ENCODE peak calls at places on chromosomes 16 and 17, in six cellular contexts. D is thoracic aorta; H is CD4-positive, CD25-positive, alpha-beta regulatory T cell; V is prostate gland; L is left lung; G is astrocyte. T is an unnamed sample.
A peak's percentile ranks its signal among the peaks of the same experiment; 100 is the strongest.

GRCh38 chr16:27745348-27745747 is 195.4 kb downstream of the KATNIP start:
- DNase-seq in V (no peak), D (no peak), L (no peak), H (no peak), G (no peak), T (no peak)

GRCh38 chr17:2708585-2709172 is 2.9 kb downstream of the CLUH start:
- DNase-seq in V (no peak), G (no peak), L (no peak), H (no peak), D (no peak), T (no peak)

GRCh38 chr17:73420897-73421296 is 109.1 kb upstream of the CDC42EP4 start:
- DNase-seq in H (no peak), D (no peak), G (peak; percentile 12), V (no peak), L (no peak), T (peak; percentile 72)

GRCh38 chr17:8071496-8071895 is 16.0 kb downstream of the ALOX12B start:
- DNase-seq in G (no peak), H (no peak), D (no peak), V (no peak), L (no peak), T (no peak)

GRCh38 chr16:55055262-55055661 is 124.6 kb downstream of the IRX5 start:
- DNase-seq in D (no peak), V (no peak), H (no peak), L (no peak), G (no peak), T (no peak)

GRCh38 chr17:31919802-31920525 is 16.8 kb upstream of the SUZ12 start:
- DNase-seq in L (no peak), H (no peak), D (no peak), G (peak; percentile 74), V (no peak), T (no peak)

GRCh38 chr16:75012380-75013081 is 13.7 kb downstream of the ZNRF1 start:
- DNase-seq in D (no peak), G (no peak), V (no peak), H (peak; percentile 10), L (no peak), T (no peak)

GRCh38 chr16:2964416-2965223 is 545 bp downstream of the KREMEN2 start:
- DNase-seq in D (no peak), V (no peak), G (no peak), H (peak; percentile 50), L (no peak), T (no peak)

GRCh38 chr16:46882304-46882939 is 1.7 kb upstream of the GPT2 start:
- DNase-seq in V (no peak), H (no peak), G (no peak), L (no peak), D (no peak), T (no peak)

GRCh38 chr17:4789951-4790704 is 1.4 kb downstream of the GLTPD2 start:
- DNase-seq in D (peak; percentile 57), H (peak; percentile 78), L (peak; percentile 87), V (peak; percentile 81), G (peak; percentile 84), T (peak; percentile 95)

GRCh38 chr17:4789701-4789950 is 862 bp downstream of the GLTPD2 start:
- DNase-seq in D (no peak), H (no peak), L (no peak), V (no peak), G (no peak), T (no peak)

GRCh38 chr17:4788807-4789700 is at the start of gene GLTPD2:
- DNase-seq in V (no peak), H (no peak), D (no peak), L (no peak), G (no peak), T (no peak)

GRCh38 chr17:4786516-4786915 is 352 bp upstream of the VMO1 start:
- DNase-seq in G (no peak), D (no peak), H (no peak), L (no peak), V (no peak), T (no peak)

DNA sequence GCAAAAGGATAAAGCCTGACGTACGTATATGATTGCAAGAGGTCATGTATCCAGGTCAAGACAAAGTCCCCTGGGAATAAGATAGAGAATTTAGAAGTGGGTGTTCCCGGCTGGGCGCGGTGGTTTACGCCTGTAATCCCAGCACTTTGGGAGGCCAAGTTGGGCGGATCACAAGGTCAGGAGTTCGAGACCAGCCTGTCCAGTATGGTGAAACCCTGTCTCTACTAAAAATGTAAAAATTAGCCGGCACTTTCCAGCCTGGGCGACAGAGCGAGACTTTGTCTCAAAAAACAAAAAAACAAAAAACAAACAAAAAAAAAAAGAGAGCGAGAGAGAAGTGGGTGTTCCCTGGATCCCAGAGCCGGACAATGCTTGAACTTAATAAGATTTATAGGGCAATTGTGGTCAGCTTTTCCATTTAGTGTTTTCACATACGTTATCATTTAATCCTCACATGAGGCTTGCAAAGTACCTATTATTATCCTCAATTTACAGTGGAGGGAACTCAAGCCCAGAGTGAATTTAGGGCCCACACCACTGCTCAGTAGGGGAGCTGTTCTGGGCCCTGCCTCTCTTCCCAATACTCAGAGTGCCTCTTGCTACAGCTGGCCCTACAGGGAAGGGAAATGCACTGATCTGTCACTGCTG is 481 bp upstream of the GLTPD2 start:
- DNase-seq in G (no peak), H (no peak), V (no peak), D (no peak), L (no peak), T (no peak)
- H3K27ac ChIP-seq in G (no peak overlapping the region), H (no peak overlapping the region), V (no peak overlapping the region), D (no peak overlapping the region), L (no peak overlapping the region), T (no peak overlapping the region)

GRCh38 chr16:68790944-68791343 is 52.4 kb upstream of the TANGO6 start:
- DNase-seq in V (no peak), H (no peak), L (no peak), G (no peak), D (no peak), T (no peak)

GRCh38 chr16:68798398-68798797 is 44.9 kb upstream of the TANGO6 start:
- DNase-seq in G (no peak), V (peak; percentile 44), D (no peak), H (no peak), L (no peak), T (peak; percentile 24)

GRCh38 chr16:68790130-68790761 is 53.1 kb upstream of the TANGO6 start:
- DNase-seq in V (peak; percentile 75), G (peak; percentile 95), D (no peak), L (no peak), H (no peak), T (peak; percentile 63)

GRCh38 chr16:68786685-68787418 is 49.8 kb downstream of the CDH1 start:
- DNase-seq in G (peak; percentile 98), D (no peak), L (no peak), H (no peak), V (peak; percentile 65), T (peak; percentile 60)

DNA sequence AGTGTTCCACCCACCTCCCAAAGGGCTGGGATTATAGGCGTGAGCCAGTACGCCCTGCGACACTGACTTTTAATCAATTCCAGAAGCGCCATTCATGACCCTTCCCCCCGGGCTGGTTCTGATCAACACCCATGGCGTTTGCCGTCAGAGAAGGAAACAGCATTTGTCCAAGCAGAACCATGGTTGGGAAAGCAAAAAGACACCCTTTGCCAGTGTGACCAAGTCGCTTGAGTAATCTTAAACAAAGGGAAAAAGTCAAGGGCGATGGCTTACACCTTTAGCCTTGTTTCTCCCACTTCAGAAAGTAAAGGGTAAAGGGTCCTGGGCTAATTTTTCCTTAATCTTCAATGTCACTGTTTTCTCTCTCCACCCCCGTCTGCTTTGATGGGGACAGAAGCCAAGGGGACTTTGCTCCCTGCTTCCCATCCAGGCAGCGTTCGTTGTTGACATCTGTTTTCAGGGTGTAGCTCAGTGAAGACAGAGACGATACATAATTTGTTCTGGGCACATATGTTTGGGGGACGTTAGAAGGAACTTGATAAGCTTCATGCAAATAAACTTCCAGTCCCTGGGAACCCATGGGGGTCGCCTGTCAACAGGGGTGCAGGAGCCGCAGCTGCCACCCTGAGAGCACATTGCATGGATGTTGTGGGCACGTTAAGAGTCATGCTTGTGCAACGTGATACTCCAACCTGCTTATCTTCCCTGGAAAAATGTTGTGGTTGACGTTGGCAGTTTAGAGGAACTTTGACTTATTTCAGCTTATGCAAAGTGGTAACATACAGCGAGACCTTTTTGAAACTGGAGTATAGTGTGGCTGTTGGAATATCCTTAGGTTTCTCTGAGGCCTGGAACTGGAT is 50.6 kb upstream of the TANGO6 start:
- DNase-seq in V (no peak), L (no peak), G (peak; percentile 86), H (no peak), D (no peak), T (no peak)
- H3K27ac ChIP-seq in V (no peak overlapping the region), L (no peak overlapping the region), G (peak overlapping the region; percentile 12), H (no peak overlapping the region), D (no peak overlapping the region), T (peak overlapping the region; percentile 28)

GRCh38 chr17:20922128-20922670 is 120.6 kb downstream of the USP22 start:
- DNase-seq in G (peak; percentile 56), H (no peak), L (no peak), V (no peak), D (no peak), T (no peak)
- H3K27ac ChIP-seq in G (peak overlapping the region; percentile 88), H (no peak overlapping the region), L (peak overlapping the region; percentile 66), V (peak overlapping the region; percentile 48), D (peak overlapping the region; percentile 47), T (peak overlapping the region; percentile 22)

GRCh38 chr17:59353936-59354755 is 22.7 kb downstream of the YPEL2 start:
- DNase-seq in G (no peak), V (no peak), H (no peak), D (no peak), L (no peak), T (no peak)

GRCh38 chr17:59355030-59355694 is 23.7 kb downstream of the YPEL2 start:
- DNase-seq in V (no peak), D (no peak), H (no peak), L (no peak), G (no peak), T (no peak)

GRCh38 chr17:59356543-59357218 is 25.2 kb downstream of the YPEL2 start:
- DNase-seq in V (no peak), L (no peak), D (no peak), H (no peak), G (peak; percentile 65), T (no peak)

GRCh38 chr17:59355695-59356323 is 24.4 kb downstream of the YPEL2 start:
- DNase-seq in L (no peak), H (no peak), V (no peak), G (no peak), D (no peak), T (no peak)

DNA sequence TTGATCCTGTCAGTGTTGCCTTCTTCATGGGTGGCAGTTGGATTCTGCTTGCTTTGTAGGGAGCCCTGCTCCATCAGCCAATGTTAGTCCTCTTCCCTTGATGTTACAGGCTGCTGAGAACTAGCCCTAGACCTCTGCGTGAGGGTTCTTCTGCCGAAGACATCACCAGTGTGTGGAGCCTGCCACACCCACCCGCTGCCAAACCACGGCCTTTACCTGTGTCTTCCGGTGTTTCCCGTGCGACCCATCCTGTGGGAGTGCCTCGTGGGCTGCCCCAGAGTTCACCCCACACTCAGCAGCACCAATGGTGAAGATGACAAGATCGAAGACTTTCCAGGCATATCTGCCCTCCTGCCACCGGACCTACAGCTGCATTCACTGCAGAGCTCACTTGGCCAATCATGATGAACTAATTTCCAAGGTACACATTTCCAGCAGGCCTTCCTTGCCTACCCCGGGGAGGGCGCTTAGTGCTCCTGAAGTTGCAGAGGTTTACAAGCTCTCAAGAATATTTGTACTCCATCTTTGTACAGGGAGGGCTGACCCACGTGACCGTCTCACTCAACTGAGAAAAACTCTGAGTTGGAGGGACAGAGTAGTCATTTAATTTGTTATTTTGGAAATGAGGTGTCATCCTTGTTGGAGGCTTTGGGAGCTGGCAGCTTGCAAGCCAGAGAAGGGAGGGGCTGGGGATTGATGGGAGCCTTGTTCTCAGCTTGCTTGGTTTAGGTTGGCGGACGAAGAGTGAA is 21.8 kb downstream of the YPEL2 start:
- DNase-seq in L (no peak), G (no peak), D (no peak), H (no peak), V (no peak), T (no peak)
- H3K27ac ChIP-seq in L (no peak overlapping the region), G (no peak overlapping the region), D (peak overlapping the region; percentile 92), H (no peak overlapping the region), V (no peak overlapping the region), T (no peak overlapping the region)

T was measured in epithelial cell of prostate.